ENCODE peak calls at places on chromosomes 2 and 18, in five cellular contexts. F is endothelial cell of umbilical vein, B is K562, L is OCI-LY7, I is H9. K is an unnamed sample.

GRCh38 chr2:29502452-29502851 is 387.2 kb downstream of the CLIP4 start:
- DNase-seq in F (no peak), I (no peak), L (no peak), B (no peak), K (no peak)

GRCh38 chr2:1968988-1969700 is 224.8 kb upstream of the PXDN start:
- DNase-seq in B (no peak), I (no peak), F (no peak), L (no peak), K (no peak)

GRCh38 chr2:217086038-217086522 is 226.2 kb upstream of the TNP1 start:
- DNase-seq in L (no peak), I (no peak), B (no peak), F (no peak), K (no peak)

GRCh38 chr2:176122266-176122632 is 270 bp upstream of the HOXD9 start:
- DNase-seq in L (no peak), F (no peak), I (no peak), B (no peak), K (no peak)

GRCh38 chr2:43293744-43294695 is 67.6 kb upstream of the ZFP36L2 start:
- DNase-seq in B (peak; percentile 86), I (no peak), F (peak; percentile 83), L (no peak), K (peak; percentile 68)

GRCh38 chr2:74488643-74489481 is 6.0 kb downstream of the TTC31 start:
- DNase-seq in F (no peak), B (no peak), I (no peak), L (no peak), K (no peak)

GRCh38 chr2:126889501-126890135 is 9.1 kb upstream of the TEX51 start:
- DNase-seq in F (no peak), L (no peak), B (no peak), I (peak; percentile 15), K (no peak)

GRCh38 chr2:70574618-70575017 is 21.0 kb upstream of the TGFA start:
- DNase-seq in L (no peak), F (no peak), I (no peak), B (no peak), K (no peak)

GRCh38 chr2:96306370-96306769 is 1.0 kb upstream of the SNRNP200 start:
- DNase-seq in L (no peak), I (no peak), F (no peak), B (no peak), K (no peak)

GRCh38 chr2:43102366-43103092 is 123.9 kb downstream of the ZFP36L2 start:
- DNase-seq in F (no peak), I (no peak), B (no peak), L (no peak), K (no peak)

GRCh38 chr2:231710751-231711676 is 2.7 kb downstream of the PTMA start:
- DNase-seq in F (peak; percentile 37), L (peak; percentile 33), B (peak; percentile 32), I (no peak), K (peak; percentile 27)

GRCh38 chr2:66432801-66433694 is 1.9 kb upstream of the MEIS1 start:
- DNase-seq in I (peak; percentile 93), F (peak; percentile 95), L (no peak), B (peak; percentile 90), K (no peak)

GRCh38 chr2:16553222-16553621 is 112.4 kb downstream of the CYRIA start:
- DNase-seq in B (peak; percentile 48), F (peak; percentile 51), L (peak; percentile 59), I (peak; percentile 37), K (peak; percentile 27)

GRCh38 chr2:65464604-65465003 is 32.2 kb upstream of the SPRED2 start:
- DNase-seq in I (no peak), B (no peak), F (no peak), L (no peak), K (no peak)

GRCh38 chr2:237057893-237058300 is 27.8 kb upstream of the COPS8 start:
- DNase-seq in L (peak; percentile 89), B (no peak), I (no peak), F (no peak), K (no peak)

GRCh38 chr2:115939902-115940301 is 1497.5 kb downstream of the DPP10 start:
- DNase-seq in L (no peak), F (no peak), I (no peak), B (no peak), K (no peak)

GRCh38 chr2:9709539-9710285 is 78.9 kb upstream of the YWHAQ start:
- DNase-seq in L (no peak), I (no peak), F (no peak), B (no peak), K (no peak)

GRCh38 chr2:9707008-9707407 is 76.2 kb upstream of the YWHAQ start:
- DNase-seq in B (no peak), F (no peak), L (no peak), I (no peak), K (no peak)

GRCh38 chr2:9710311-9710710 is 79.5 kb upstream of the YWHAQ start:
- DNase-seq in B (no peak), L (no peak), I (no peak), F (no peak), K (no peak)

GRCh38 chr2:9708683-9709538 is 78.1 kb upstream of the YWHAQ start:
- DNase-seq in B (no peak), I (no peak), L (no peak), F (no peak), K (no peak)

GRCh38 chr2:9707611-9708010 is 76.8 kb upstream of the YWHAQ start:
- DNase-seq in I (no peak), B (no peak), F (no peak), L (no peak), K (no peak)
- H2AFZ ChIP-seq in I (no peak overlapping the region), B (no peak overlapping the region), F (no peak overlapping the region), L (no peak overlapping the region), K (no peak overlapping the region)

GRCh38 chr2:38613126-38613848 is 10.6 kb upstream of the HNRNPLL start:
- DNase-seq in B (peak; percentile 43), L (no peak), I (no peak), F (no peak), K (no peak)
- H2AFZ ChIP-seq in B (peak overlapping the region; percentile 76), L (no peak overlapping the region), I (peak overlapping the region; percentile 27), F (no peak overlapping the region), K (peak overlapping the region; percentile 30)

DNA sequence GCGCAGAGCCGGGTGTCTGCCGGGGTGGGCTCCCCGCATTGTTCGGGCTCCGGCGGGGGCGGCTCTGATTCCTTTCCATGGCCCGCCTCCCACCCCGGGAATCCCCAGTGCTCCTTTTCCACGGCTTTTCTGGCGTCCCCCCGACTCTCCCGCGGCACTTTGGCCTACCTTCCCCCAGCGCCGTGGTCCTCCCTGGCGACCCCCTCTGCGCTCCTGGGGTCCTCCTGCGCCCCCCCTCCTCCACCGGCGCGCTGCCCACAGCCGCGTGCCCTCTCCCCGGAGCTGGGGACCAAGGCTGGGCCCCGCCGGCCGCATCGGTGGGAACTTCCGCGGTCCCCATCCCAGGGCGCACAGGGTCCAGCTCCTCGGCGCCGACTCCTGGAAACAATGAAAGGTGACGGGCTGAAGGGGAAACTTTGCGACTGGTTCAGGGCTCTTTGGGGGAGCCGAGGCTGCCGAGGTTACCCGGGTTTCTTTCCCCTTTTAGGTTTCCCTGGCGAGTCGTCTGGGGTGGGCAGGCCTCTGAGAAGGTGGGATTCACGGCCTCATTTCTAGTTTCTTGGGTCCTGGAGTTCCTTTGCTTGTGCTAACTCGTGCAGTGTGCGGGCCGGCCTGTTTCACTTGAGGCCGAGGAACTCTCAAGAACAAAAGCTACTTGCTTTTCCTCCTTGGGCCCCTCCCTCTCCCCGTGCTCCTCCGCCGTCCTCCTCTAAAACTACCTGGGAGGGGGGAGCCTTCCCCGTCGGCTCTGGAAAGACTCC is 2.2 kb downstream of the TGIF1 start:
- DNase-seq in I (no peak), F (peak; percentile 70), B (peak; percentile 80), L (peak; percentile 48), K (peak; percentile 59)
- H2AFZ ChIP-seq in I (no peak overlapping the region), F (no peak overlapping the region), B (peak overlapping the region; percentile 15), L (no peak overlapping the region), K (peak overlapping the region; percentile 53)

DNA sequence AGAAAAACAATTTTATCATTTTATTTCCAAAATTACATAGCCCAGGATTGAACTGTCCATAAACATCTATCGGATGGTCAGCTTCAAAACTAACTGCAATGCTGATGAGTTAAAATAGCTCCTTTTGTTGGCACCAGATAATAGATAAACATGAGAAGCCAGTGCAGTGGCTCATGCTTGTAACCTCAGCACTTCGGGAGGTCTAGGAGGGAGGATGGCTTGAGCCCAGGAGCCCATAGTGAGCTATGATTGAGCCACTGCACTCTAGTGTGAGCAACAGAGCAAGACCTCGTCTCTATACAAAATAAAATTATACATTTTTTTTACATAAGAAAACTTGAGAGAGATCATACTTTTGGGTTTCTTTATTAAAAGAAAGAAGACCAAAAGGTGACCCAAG is 34.6 kb upstream of the IMPA2 start:
- DNase-seq in I (no peak), L (no peak), F (no peak), B (peak; percentile 59), K (no peak)
- H2AFZ ChIP-seq in I (no peak overlapping the region), L (peak overlapping the region; percentile 72), F (peak overlapping the region; percentile 96), B (peak overlapping the region; percentile 49), K (no peak overlapping the region)